ENCODE peak calls at places on chromosome 16, in six cellular contexts. S, U, J, Y, V and O are unnamed samples.

GRCh38 chr16:88310796-88311605 is 71.8 kb upstream of the ZNF469 start:
- DNase-seq in U (no peak), V (no peak), Y (no peak), S (no peak), J (no peak), O (no peak)

GRCh38 chr16:19524866-19525723 is 1.4 kb downstream of the CCP110 start:
- DNase-seq in V (no peak), Y (no peak), J (no peak), S (no peak), U (no peak), O (no peak)

GRCh38 chr16:50202926-50203624 is 50.0 kb downstream of the TENT4B start:
- DNase-seq in Y (peak; percentile 95), U (no peak), S (no peak), J (no peak), V (peak; percentile 98), O (no peak)

GRCh38 chr16:5551909-5552308 is 454.3 kb upstream of the EEF2KMT start:
- DNase-seq in Y (no peak), J (no peak), V (no peak), S (no peak), U (no peak), O (no peak)

GRCh38 chr16:14322186-14322585 is 251.1 kb downstream of the MRTFB start:
- DNase-seq in V (no peak), Y (no peak), S (no peak), J (no peak), U (no peak), O (no peak)

GRCh38 chr16:11106726-11107125 is 149.3 kb downstream of the SOCS1 start:
- DNase-seq in V (no peak), U (no peak), Y (no peak), S (no peak), J (no peak), O (no peak)

GRCh38 chr16:88951501-88951900 is 25.5 kb downstream of the CBFA2T3 start:
- DNase-seq in Y (no peak), J (no peak), U (no peak), S (no peak), V (no peak), O (no peak)

GRCh38 chr16:2428051-2428786 is 1.0 kb upstream of the CCNF start:
- DNase-seq in Y (peak; percentile 30), V (no peak), S (no peak), J (no peak), U (peak; percentile 68), O (no peak)

GRCh38 chr16:6548507-6548906 is 784.1 kb upstream of the RBFOX1 start:
- DNase-seq in U (no peak), S (no peak), V (no peak), J (no peak), Y (no peak), O (no peak)

GRCh38 chr16:4682616-4683254 is 10.6 kb upstream of the NUDT16L1 start:
- DNase-seq in J (no peak), S (no peak), U (peak; percentile 69), V (no peak), Y (peak; percentile 41), O (no peak)

GRCh38 chr16:6726621-6727020 is 606.0 kb upstream of the RBFOX1 start:
- DNase-seq in J (no peak), S (no peak), V (no peak), U (no peak), Y (no peak), O (no peak)

GRCh38 chr16:73697336-73697735 is 599.3 kb upstream of the PSMD7 start:
- DNase-seq in Y (no peak), S (no peak), J (no peak), V (no peak), U (no peak), O (no peak)

GRCh38 chr16:8776193-8776592 is 21.2 kb downstream of the TMEM186 start:
- DNase-seq in U (no peak), S (peak; percentile 32), J (peak; percentile 40), Y (no peak), V (no peak), O (no peak)

GRCh38 chr16:4426722-4427372 is 1.2 kb downstream of the DNAJA3 start:
- DNase-seq in J (no peak), V (no peak), U (no peak), S (no peak), Y (no peak), O (no peak)

GRCh38 chr16:59878479-59878878 is 1144.4 kb upstream of the GOT2 start:
- DNase-seq in U (no peak), J (no peak), V (peak; percentile 44), S (no peak), Y (peak; percentile 72), O (no peak)

GRCh38 chr16:74035816-74036215 is 260.8 kb upstream of the PSMD7 start:
- DNase-seq in U (no peak), S (no peak), V (peak; percentile 2), Y (peak; percentile 11), J (no peak), O (no peak)

GRCh38 chr16:22614271-22614947 is 103.7 kb downstream of the NPIPB5 start:
- DNase-seq in V (peak; percentile 8), S (peak; percentile 50), J (no peak), Y (peak; percentile 43), U (no peak), O (no peak)

GRCh38 chr16:50193594-50193993 is 40.5 kb downstream of the TENT4B start:
- DNase-seq in Y (no peak), V (peak; percentile 49), U (no peak), J (no peak), S (no peak), O (no peak)

GRCh38 chr16:57735755-57736418 is at the start of gene KATNB1:
- DNase-seq in S (no peak), V (peak; percentile 17), U (no peak), J (no peak), Y (peak; percentile 24), O (no peak)

GRCh38 chr16:21653571-21653970 is 1.2 kb upstream of the IGSF6 start:
- DNase-seq in U (no peak), V (no peak), S (no peak), J (no peak), Y (no peak), O (no peak)

GRCh38 chr16:55643161-55643970 is 12.4 kb upstream of the SLC6A2 start:
- DNase-seq in U (no peak), S (no peak), V (no peak), Y (peak; percentile 17), J (no peak), O (no peak)

GRCh38 chr16:48203974-48204824 is 39.9 kb upstream of the LONP2 start:
- DNase-seq in J (no peak), Y (no peak), S (no peak), U (no peak), V (no peak), O (no peak)

GRCh38 chr16:15874745-15875314 is 13.6 kb downstream of the CEP20 start:
- DNase-seq in V (peak; percentile 76), S (peak; percentile 36), U (peak; percentile 60), J (peak; percentile 40), Y (peak; percentile 88), O (no peak)

GRCh38 chr16:11535494-11535893 is 51.2 kb downstream of the LITAF start:
- DNase-seq in Y (no peak), U (no peak), J (peak; percentile 60), S (peak; percentile 43), V (no peak), O (no peak)

GRCh38 chr16:2252806-2253148 is 1.4 kb upstream of the ECI1 start:
- DNase-seq in Y (no peak), U (no peak), J (no peak), S (no peak), V (no peak), O (no peak)

GRCh38 chr16:30399435-30400186 is 4.4 kb downstream of the ZNF48 start:
- DNase-seq in U (no peak), J (no peak), V (no peak), Y (no peak), S (no peak), O (no peak)

GRCh38 chr16:89623511-89624232 is 10.2 kb downstream of the DPEP1 start:
- DNase-seq in V (peak; percentile 37), Y (peak; percentile 53), S (no peak), U (no peak), J (no peak), O (no peak)

GRCh38 chr16:68644715-68645493 is at the start of gene CDH3:
- DNase-seq in U (peak; percentile 84), V (no peak), S (peak; percentile 87), Y (no peak), J (no peak), O (no peak)
- TF ChIP-seq CTCF in U (no peak), V (no peak), S (no peak), Y (no peak), J (no peak), O (no peak)

GRCh38 chr16:81195907-81196534 is 42.5 kb upstream of the BCO1 start:
- DNase-seq in J (no peak), Y (no peak), U (no peak), S (no peak), V (no peak), O (no peak)

GRCh38 chr16:81201267-81201666 is 37.2 kb upstream of the BCO1 start:
- DNase-seq in J (no peak), Y (no peak), S (no peak), U (no peak), V (no peak), O (no peak)

GRCh38 chr16:81198635-81199034 is 39.9 kb upstream of the BCO1 start:
- DNase-seq in U (no peak), S (no peak), Y (peak; percentile 58), J (no peak), V (no peak), O (no peak)
- TF ChIP-seq CTCF in U (no peak), S (no peak), Y (peak; percentile 62), J (no peak), V (peak; percentile 33), O (no peak)

GRCh38 chr16:17331991-17332390 is 138.8 kb downstream of the XYLT1 start:
- DNase-seq in J (no peak), S (no peak), V (no peak), U (no peak), Y (no peak), O (no peak)
- TF ChIP-seq CTCF in J (no peak), S (no peak), V (peak; percentile 9), U (no peak), Y (no peak), O (no peak)

DNA sequence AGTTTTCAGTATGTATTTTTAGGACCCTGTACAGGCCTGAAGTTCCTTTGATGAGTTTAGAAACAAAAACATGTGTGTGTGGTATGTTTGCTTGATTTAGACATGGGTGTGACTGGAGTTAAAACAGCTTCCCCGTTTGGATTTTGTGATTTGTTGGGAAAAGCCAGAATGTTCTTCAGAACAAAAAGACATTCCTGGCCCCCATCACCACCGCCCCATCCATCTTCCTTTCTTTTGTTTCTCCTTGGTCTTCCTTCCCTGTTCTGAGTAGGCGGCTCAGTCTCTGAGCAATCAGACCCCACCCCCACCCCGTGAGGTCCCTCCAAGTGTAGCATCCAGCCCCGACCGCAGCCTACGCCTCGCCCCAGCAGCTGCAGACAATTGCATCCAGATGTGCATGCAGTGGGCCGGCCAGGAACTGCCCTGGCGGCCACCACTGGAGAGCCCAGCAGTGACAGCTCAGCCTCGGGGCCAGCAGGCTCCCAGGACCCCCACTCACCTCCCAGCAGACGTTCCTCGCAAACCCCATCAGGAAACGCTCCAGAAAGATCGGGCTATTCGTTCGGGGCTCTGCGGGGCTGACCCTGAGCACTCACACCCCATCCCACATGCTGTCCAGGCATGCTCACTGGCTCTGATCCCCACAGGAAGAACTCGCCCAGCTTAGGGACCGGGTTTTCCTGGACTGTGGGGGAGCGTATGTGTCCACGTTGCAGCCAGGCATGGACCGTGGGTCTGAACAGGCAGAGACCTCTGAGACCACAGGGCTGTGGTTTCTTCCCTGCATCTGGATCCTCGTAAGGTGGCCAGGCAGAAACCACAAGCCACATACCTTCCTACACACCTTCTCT is 99.8 kb upstream of the CDH5 start:
- DNase-seq in V (peak; percentile 97), Y (peak; percentile 87), U (peak; percentile 82), J (peak; percentile 72), S (peak; percentile 49), O (no peak)
- TF ChIP-seq CTCF in V (peak; percentile 46), Y (no peak), U (no peak), J (no peak), S (no peak), O (no peak)

GRCh38 chr16:745739-746138 is 4.9 kb upstream of the CIAO3 start:
- DNase-seq in J (no peak), S (no peak), Y (no peak), V (no peak), U (no peak), O (no peak)
- TF ChIP-seq CTCF in J (no peak), S (no peak), Y (peak; percentile 50), V (peak; percentile 8), U (no peak), O (no peak)